ENCODE peak calls at places on chromosomes 1 and 21, in five cellular contexts. One of them, this sample, is unnamed.

GRCh38 chr21:40141621-40142020 is 274.4 kb downstream of the PCP4 start:
- DNase-seq in non-pigmented ciliary epithelial cell: no peak
- DNase-seq in ecto neural progenitor cell: no peak
- DNase-seq in neural crest cell: no peak
- DNase-seq in NCI-H187: no peak
- DNase-seq in this sample: no peak

GRCh38 chr1:197619008-197619640 is 156.2 kb downstream of the DENND1B start:
- DNase-seq in non-pigmented ciliary epithelial cell: no peak
- DNase-seq in ecto neural progenitor cell: no peak
- DNase-seq in neural crest cell: no peak
- DNase-seq in NCI-H187: no peak
- DNase-seq in this sample: peak

GRCh38 chr1:54284781-54285563 is 85.0 kb downstream of the MRPL37 start:
- DNase-seq in non-pigmented ciliary epithelial cell: no peak
- DNase-seq in ecto neural progenitor cell: no peak
- DNase-seq in neural crest cell: no peak
- DNase-seq in NCI-H187: no peak
- DNase-seq in this sample: no peak

GRCh38 chr1:16075337-16076002 is 2.0 kb upstream of the FAM131C start:
- DNase-seq in non-pigmented ciliary epithelial cell: no peak
- DNase-seq in ecto neural progenitor cell: no peak
- DNase-seq in neural crest cell: no peak
- DNase-seq in NCI-H187: no peak
- DNase-seq in this sample: peak

GRCh38 chr1:217718873-217719272 is 87.7 kb downstream of the SPATA17 start:
- DNase-seq in non-pigmented ciliary epithelial cell: no peak
- DNase-seq in ecto neural progenitor cell: no peak
- DNase-seq in neural crest cell: no peak
- DNase-seq in NCI-H187: no peak
- DNase-seq in this sample: no peak

GRCh38 chr1:89871768-89872473 is 51.1 kb downstream of the LRRC8D start:
- DNase-seq in non-pigmented ciliary epithelial cell: no peak
- DNase-seq in ecto neural progenitor cell: no peak
- DNase-seq in neural crest cell: no peak
- DNase-seq in NCI-H187: no peak
- DNase-seq in this sample: peak

GRCh38 chr1:204031098-204031710 is 41.7 kb upstream of the SOX13 start:
- DNase-seq in non-pigmented ciliary epithelial cell: no peak
- DNase-seq in ecto neural progenitor cell: no peak
- DNase-seq in neural crest cell: no peak
- DNase-seq in NCI-H187: no peak
- DNase-seq in this sample: peak

GRCh38 chr1:40257313-40257687 is 736 bp upstream of the ZMPSTE24 start:
- DNase-seq in non-pigmented ciliary epithelial cell: no peak
- DNase-seq in ecto neural progenitor cell: no peak
- DNase-seq in neural crest cell: no peak
- DNase-seq in NCI-H187: no peak
- DNase-seq in this sample: no peak

GRCh38 chr1:41925712-41926111 is 7.0 kb upstream of the HIVEP3 start:
- DNase-seq in non-pigmented ciliary epithelial cell: no peak
- DNase-seq in ecto neural progenitor cell: no peak
- DNase-seq in neural crest cell: no peak
- DNase-seq in NCI-H187: no peak
- DNase-seq in this sample: peak

GRCh38 chr1:15035236-15035635 is 118.3 kb upstream of the TMEM51 start:
- DNase-seq in non-pigmented ciliary epithelial cell: no peak
- DNase-seq in ecto neural progenitor cell: no peak
- DNase-seq in neural crest cell: no peak
- DNase-seq in NCI-H187: no peak
- DNase-seq in this sample: no peak

GRCh38 chr21:42038826-42039425 is 28.8 kb upstream of the ZBTB21 start:
- DNase-seq in non-pigmented ciliary epithelial cell: no peak
- DNase-seq in ecto neural progenitor cell: no peak
- DNase-seq in neural crest cell: no peak
- DNase-seq in NCI-H187: no peak
- DNase-seq in this sample: peak

GRCh38 chr1:60573726-60574409 is 500.3 kb upstream of the C1orf87 start:
- DNase-seq in non-pigmented ciliary epithelial cell: no peak
- DNase-seq in ecto neural progenitor cell: no peak
- DNase-seq in neural crest cell: no peak
- DNase-seq in NCI-H187: no peak
- DNase-seq in this sample: peak

GRCh38 chr1:179351281-179351680 is 14.5 kb upstream of the AXDND1 start:
- DNase-seq in non-pigmented ciliary epithelial cell: no peak
- DNase-seq in ecto neural progenitor cell: no peak
- DNase-seq in neural crest cell: no peak
- DNase-seq in NCI-H187: no peak
- DNase-seq in this sample: peak

GRCh38 chr1:199774433-199775089 is 252.9 kb upstream of the NR5A2 start:
- DNase-seq in non-pigmented ciliary epithelial cell: no peak
- DNase-seq in ecto neural progenitor cell: no peak
- DNase-seq in neural crest cell: no peak
- DNase-seq in NCI-H187: no peak
- DNase-seq in this sample: peak

GRCh38 chr1:8238141-8239038 is 79.5 kb upstream of the SLC45A1 start:
- DNase-seq in non-pigmented ciliary epithelial cell: peak
- DNase-seq in ecto neural progenitor cell: no peak
- DNase-seq in neural crest cell: no peak
- DNase-seq in NCI-H187: no peak
- DNase-seq in this sample: peak

GRCh38 chr1:98849969-98850636 is 154.6 kb downstream of the PLPPR5 start:
- DNase-seq in non-pigmented ciliary epithelial cell: no peak
- DNase-seq in ecto neural progenitor cell: no peak
- DNase-seq in neural crest cell: no peak
- DNase-seq in NCI-H187: no peak
- DNase-seq in this sample: no peak

GRCh38 chr1:18793164-18793563 is 66.3 kb downstream of the TAS1R2 start:
- DNase-seq in non-pigmented ciliary epithelial cell: no peak
- DNase-seq in ecto neural progenitor cell: no peak
- DNase-seq in neural crest cell: no peak
- DNase-seq in NCI-H187: no peak
- DNase-seq in this sample: no peak

GRCh38 chr1:100443739-100444571 is 91.6 kb downstream of the CDC14A start:
- DNase-seq in non-pigmented ciliary epithelial cell: peak
- DNase-seq in ecto neural progenitor cell: no peak
- DNase-seq in neural crest cell: no peak
- DNase-seq in NCI-H187: no peak
- DNase-seq in this sample: peak